ENCODE peak calls at places on chromosomes 4 and X, in ten cellular contexts. One of them, this sample, is unnamed.

GRCh38 chr4:1973661-1974060 is 35.1 kb downstream of the NELFA start:
- DNase-seq in nucleus accumbens: no peak
- DNase-seq in aorta: peak; percentile 51
- DNase-seq in neural progenitor cell: no peak
- DNase-seq in activated gamma-delta T cell treated with Interleukin-2 at 50 U/mL for 16 hours: no peak
- DNase-seq in RWPE1: no peak
- DNase-seq in A172: no peak
- DNase-seq in activated CD8-positive, alpha-beta T cell treated with anti-CD3 and anti-CD28 coated beads, Interleukin-2, amount 10 ng/mL, durations not matched to agents 7 days and 5 days: no peak
- DNase-seq in NCI-H1105: no peak
- DNase-seq in dorsolateral prefrontal cortex: no peak
- DNase-seq in this sample: no peak

GRCh38 chr4:73726000-73726399 is 14.4 kb upstream of the CXCL8 start:
- DNase-seq in nucleus accumbens: no peak
- DNase-seq in activated gamma-delta T cell treated with Interleukin-2 at 50 U/mL for 16 hours: no peak
- DNase-seq in A172: peak; percentile 79
- DNase-seq in dorsolateral prefrontal cortex: no peak
- DNase-seq in RWPE1: peak; percentile 74
- DNase-seq in activated CD8-positive, alpha-beta T cell treated with anti-CD3 and anti-CD28 coated beads, Interleukin-2, amount 10 ng/mL, durations not matched to agents 7 days and 5 days: no peak
- DNase-seq in NCI-H1105: no peak
- DNase-seq in neural progenitor cell: no peak
- DNase-seq in aorta: no peak
- DNase-seq in this sample: peak; percentile 95

GRCh38 chrX:130834149-130834548 is 68.9 kb downstream of the ENOX2 start:
- DNase-seq in aorta: no peak
- DNase-seq in nucleus accumbens: no peak
- DNase-seq in NCI-H1105: no peak
- DNase-seq in A172: no peak
- DNase-seq in dorsolateral prefrontal cortex: no peak
- DNase-seq in neural progenitor cell: peak; percentile 60
- DNase-seq in activated CD8-positive, alpha-beta T cell treated with anti-CD3 and anti-CD28 coated beads, Interleukin-2, amount 10 ng/mL, durations not matched to agents 7 days and 5 days: no peak
- DNase-seq in activated gamma-delta T cell treated with Interleukin-2 at 50 U/mL for 16 hours: no peak
- DNase-seq in RWPE1: no peak
- DNase-seq in this sample: no peak

GRCh38 chr4:68378226-68378625 is 28.3 kb upstream of the YTHDC1 start:
- DNase-seq in dorsolateral prefrontal cortex: no peak
- DNase-seq in A172: no peak
- DNase-seq in neural progenitor cell: no peak
- DNase-seq in NCI-H1105: no peak
- DNase-seq in RWPE1: no peak
- DNase-seq in nucleus accumbens: no peak
- DNase-seq in aorta: no peak
- DNase-seq in activated CD8-positive, alpha-beta T cell treated with anti-CD3 and anti-CD28 coated beads, Interleukin-2, amount 10 ng/mL, durations not matched to agents 7 days and 5 days: no peak
- DNase-seq in activated gamma-delta T cell treated with Interleukin-2 at 50 U/mL for 16 hours: no peak
- DNase-seq in this sample: no peak

GRCh38 chr4:16195209-16195608 is 31.1 kb downstream of the TAPT1 start:
- DNase-seq in A172: no peak
- DNase-seq in activated CD8-positive, alpha-beta T cell treated with anti-CD3 and anti-CD28 coated beads, Interleukin-2, amount 10 ng/mL, durations not matched to agents 7 days and 5 days: no peak
- DNase-seq in RWPE1: no peak
- DNase-seq in dorsolateral prefrontal cortex: no peak
- DNase-seq in activated gamma-delta T cell treated with Interleukin-2 at 50 U/mL for 16 hours: no peak
- DNase-seq in neural progenitor cell: no peak
- DNase-seq in NCI-H1105: no peak
- DNase-seq in aorta: no peak
- DNase-seq in nucleus accumbens: no peak
- DNase-seq in this sample: no peak

GRCh38 chrX:46072776-46073175 is 472.4 kb downstream of the ZNF674 start:
- DNase-seq in NCI-H1105: no peak
- DNase-seq in nucleus accumbens: no peak
- DNase-seq in neural progenitor cell: no peak
- DNase-seq in activated CD8-positive, alpha-beta T cell treated with anti-CD3 and anti-CD28 coated beads, Interleukin-2, amount 10 ng/mL, durations not matched to agents 7 days and 5 days: no peak
- DNase-seq in RWPE1: no peak
- DNase-seq in activated gamma-delta T cell treated with Interleukin-2 at 50 U/mL for 16 hours: no peak
- DNase-seq in A172: no peak
- DNase-seq in aorta: no peak
- DNase-seq in dorsolateral prefrontal cortex: no peak
- DNase-seq in this sample: no peak

GRCh38 chrX:2351321-2351720 is 149.5 kb downstream of the DHRSX start:
- DNase-seq in neural progenitor cell: no peak
- DNase-seq in NCI-H1105: no peak
- DNase-seq in activated gamma-delta T cell treated with Interleukin-2 at 50 U/mL for 16 hours: no peak
- DNase-seq in activated CD8-positive, alpha-beta T cell treated with anti-CD3 and anti-CD28 coated beads, Interleukin-2, amount 10 ng/mL, durations not matched to agents 7 days and 5 days: no peak
- DNase-seq in nucleus accumbens: no peak
- DNase-seq in aorta: no peak
- DNase-seq in A172: peak; percentile 92
- DNase-seq in RWPE1: no peak
- DNase-seq in dorsolateral prefrontal cortex: no peak
- DNase-seq in this sample: peak; percentile 78

GRCh38 chr4:103011378-103012025 is 8.0 kb downstream of the SLC9B1 start:
- DNase-seq in RWPE1: peak; percentile 45
- DNase-seq in dorsolateral prefrontal cortex: no peak
- DNase-seq in nucleus accumbens: no peak
- DNase-seq in activated CD8-positive, alpha-beta T cell treated with anti-CD3 and anti-CD28 coated beads, Interleukin-2, amount 10 ng/mL, durations not matched to agents 7 days and 5 days: no peak
- DNase-seq in aorta: no peak
- DNase-seq in NCI-H1105: no peak
- DNase-seq in activated gamma-delta T cell treated with Interleukin-2 at 50 U/mL for 16 hours: no peak
- DNase-seq in neural progenitor cell: no peak
- DNase-seq in A172: peak; percentile 47
- DNase-seq in this sample: no peak

GRCh38 chr4:56374956-56375355 is 12.3 kb downstream of the AASDH start:
- DNase-seq in aorta: no peak
- DNase-seq in A172: no peak
- DNase-seq in RWPE1: no peak
- DNase-seq in nucleus accumbens: no peak
- DNase-seq in neural progenitor cell: no peak
- DNase-seq in NCI-H1105: no peak
- DNase-seq in activated gamma-delta T cell treated with Interleukin-2 at 50 U/mL for 16 hours: no peak
- DNase-seq in activated CD8-positive, alpha-beta T cell treated with anti-CD3 and anti-CD28 coated beads, Interleukin-2, amount 10 ng/mL, durations not matched to agents 7 days and 5 days: no peak
- DNase-seq in dorsolateral prefrontal cortex: no peak
- DNase-seq in this sample: no peak

GRCh38 chr4:75995727-75996126 is 5.0 kb upstream of the SDAD1 start:
- DNase-seq in dorsolateral prefrontal cortex: no peak
- DNase-seq in aorta: no peak
- DNase-seq in activated gamma-delta T cell treated with Interleukin-2 at 50 U/mL for 16 hours: no peak
- DNase-seq in nucleus accumbens: no peak
- DNase-seq in RWPE1: peak; percentile 41
- DNase-seq in NCI-H1105: peak; percentile 25
- DNase-seq in A172: peak; percentile 31
- DNase-seq in activated CD8-positive, alpha-beta T cell treated with anti-CD3 and anti-CD28 coated beads, Interleukin-2, amount 10 ng/mL, durations not matched to agents 7 days and 5 days: no peak
- DNase-seq in neural progenitor cell: peak; percentile 67
- DNase-seq in this sample: peak; percentile 29

GRCh38 chrX:19375546-19375945 is 31.8 kb downstream of the PDHA1 start:
- DNase-seq in aorta: no peak
- DNase-seq in nucleus accumbens: no peak
- DNase-seq in neural progenitor cell: no peak
- DNase-seq in dorsolateral prefrontal cortex: no peak
- DNase-seq in activated CD8-positive, alpha-beta T cell treated with anti-CD3 and anti-CD28 coated beads, Interleukin-2, amount 10 ng/mL, durations not matched to agents 7 days and 5 days: no peak
- DNase-seq in RWPE1: no peak
- DNase-seq in NCI-H1105: no peak
- DNase-seq in A172: no peak
- DNase-seq in activated gamma-delta T cell treated with Interleukin-2 at 50 U/mL for 16 hours: no peak
- DNase-seq in this sample: no peak

GRCh38 chrX:118350221-118350620 is 4.3 kb downstream of the WDR44 start:
- DNase-seq in activated gamma-delta T cell treated with Interleukin-2 at 50 U/mL for 16 hours: no peak
- DNase-seq in activated CD8-positive, alpha-beta T cell treated with anti-CD3 and anti-CD28 coated beads, Interleukin-2, amount 10 ng/mL, durations not matched to agents 7 days and 5 days: no peak
- DNase-seq in neural progenitor cell: no peak
- DNase-seq in RWPE1: no peak
- DNase-seq in nucleus accumbens: no peak
- DNase-seq in aorta: no peak
- DNase-seq in A172: no peak
- DNase-seq in NCI-H1105: no peak
- DNase-seq in dorsolateral prefrontal cortex: no peak
- DNase-seq in this sample: no peak

GRCh38 chr4:147975325-147975724 is 243.4 kb downstream of the ARHGAP10 start:
- DNase-seq in aorta: no peak
- DNase-seq in neural progenitor cell: no peak
- DNase-seq in activated gamma-delta T cell treated with Interleukin-2 at 50 U/mL for 16 hours: no peak
- DNase-seq in activated CD8-positive, alpha-beta T cell treated with anti-CD3 and anti-CD28 coated beads, Interleukin-2, amount 10 ng/mL, durations not matched to agents 7 days and 5 days: no peak
- DNase-seq in RWPE1: no peak
- DNase-seq in nucleus accumbens: no peak
- DNase-seq in NCI-H1105: no peak
- DNase-seq in dorsolateral prefrontal cortex: no peak
- DNase-seq in A172: no peak
- DNase-seq in this sample: no peak

GRCh38 chrX:29652484-29652883 is 562.9 kb upstream of the MAGEB2 start:
- DNase-seq in NCI-H1105: no peak
- DNase-seq in RWPE1: no peak
- DNase-seq in activated CD8-positive, alpha-beta T cell treated with anti-CD3 and anti-CD28 coated beads, Interleukin-2, amount 10 ng/mL, durations not matched to agents 7 days and 5 days: no peak
- DNase-seq in neural progenitor cell: no peak
- DNase-seq in activated gamma-delta T cell treated with Interleukin-2 at 50 U/mL for 16 hours: no peak
- DNase-seq in aorta: no peak
- DNase-seq in nucleus accumbens: no peak
- DNase-seq in A172: peak; percentile 38
- DNase-seq in dorsolateral prefrontal cortex: no peak
- DNase-seq in this sample: peak; percentile 56

GRCh38 chr4:86400216-86400615 is 40.4 kb upstream of the MAPK10 start:
- DNase-seq in NCI-H1105: no peak
- DNase-seq in A172: no peak
- DNase-seq in activated gamma-delta T cell treated with Interleukin-2 at 50 U/mL for 16 hours: no peak
- DNase-seq in neural progenitor cell: no peak
- DNase-seq in dorsolateral prefrontal cortex: no peak
- DNase-seq in aorta: no peak
- DNase-seq in activated CD8-positive, alpha-beta T cell treated with anti-CD3 and anti-CD28 coated beads, Interleukin-2, amount 10 ng/mL, durations not matched to agents 7 days and 5 days: no peak
- DNase-seq in RWPE1: no peak
- DNase-seq in nucleus accumbens: no peak
- DNase-seq in this sample: no peak

GRCh38 chr4:180571516-180571915 is 1671.7 kb upstream of the TENM3 start:
- DNase-seq in dorsolateral prefrontal cortex: no peak
- DNase-seq in A172: no peak
- DNase-seq in NCI-H1105: no peak
- DNase-seq in activated CD8-positive, alpha-beta T cell treated with anti-CD3 and anti-CD28 coated beads, Interleukin-2, amount 10 ng/mL, durations not matched to agents 7 days and 5 days: no peak
- DNase-seq in nucleus accumbens: no peak
- DNase-seq in neural progenitor cell: no peak
- DNase-seq in aorta: no peak
- DNase-seq in activated gamma-delta T cell treated with Interleukin-2 at 50 U/mL for 16 hours: no peak
- DNase-seq in RWPE1: no peak
- DNase-seq in this sample: no peak

GRCh38 chr4:56245547-56246229 is 141.6 kb downstream of the AASDH start:
- DNase-seq in activated gamma-delta T cell treated with Interleukin-2 at 50 U/mL for 16 hours: no peak
- DNase-seq in nucleus accumbens: no peak
- DNase-seq in neural progenitor cell: no peak
- DNase-seq in dorsolateral prefrontal cortex: no peak
- DNase-seq in NCI-H1105: no peak
- DNase-seq in RWPE1: no peak
- DNase-seq in aorta: no peak
- DNase-seq in activated CD8-positive, alpha-beta T cell treated with anti-CD3 and anti-CD28 coated beads, Interleukin-2, amount 10 ng/mL, durations not matched to agents 7 days and 5 days: no peak
- DNase-seq in A172: no peak
- DNase-seq in this sample: no peak

GRCh38 chr4:3257691-3258482 is 8.9 kb downstream of the MSANTD1 start:
- DNase-seq in RWPE1: peak; percentile 76
- DNase-seq in activated CD8-positive, alpha-beta T cell treated with anti-CD3 and anti-CD28 coated beads, Interleukin-2, amount 10 ng/mL, durations not matched to agents 7 days and 5 days: no peak
- DNase-seq in NCI-H1105: no peak
- DNase-seq in aorta: peak; percentile 60
- DNase-seq in neural progenitor cell: peak; percentile 1
- DNase-seq in activated gamma-delta T cell treated with Interleukin-2 at 50 U/mL for 16 hours: no peak
- DNase-seq in dorsolateral prefrontal cortex: no peak
- DNase-seq in A172: peak; percentile 64
- DNase-seq in nucleus accumbens: no peak
- DNase-seq in this sample: peak; percentile 32

GRCh38 chrX:34956915-34957314 is 14.3 kb downstream of the FAM47B start:
- DNase-seq in A172: peak; percentile 26
- DNase-seq in NCI-H1105: no peak
- DNase-seq in RWPE1: peak; percentile 11
- DNase-seq in activated CD8-positive, alpha-beta T cell treated with anti-CD3 and anti-CD28 coated beads, Interleukin-2, amount 10 ng/mL, durations not matched to agents 7 days and 5 days: no peak
- DNase-seq in aorta: no peak
- DNase-seq in nucleus accumbens: no peak
- DNase-seq in activated gamma-delta T cell treated with Interleukin-2 at 50 U/mL for 16 hours: no peak
- DNase-seq in neural progenitor cell: no peak
- DNase-seq in dorsolateral prefrontal cortex: no peak
- DNase-seq in this sample: peak; percentile 61

GRCh38 chr4:14259926-14260325 is 632.4 kb upstream of the BOD1L1 start:
- DNase-seq in RWPE1: no peak
- DNase-seq in NCI-H1105: no peak
- DNase-seq in neural progenitor cell: no peak
- DNase-seq in activated CD8-positive, alpha-beta T cell treated with anti-CD3 and anti-CD28 coated beads, Interleukin-2, amount 10 ng/mL, durations not matched to agents 7 days and 5 days: no peak
- DNase-seq in aorta: no peak
- DNase-seq in A172: no peak
- DNase-seq in nucleus accumbens: no peak
- DNase-seq in activated gamma-delta T cell treated with Interleukin-2 at 50 U/mL for 16 hours: no peak
- DNase-seq in dorsolateral prefrontal cortex: no peak
- DNase-seq in this sample: no peak

GRCh38 chrX:40945366-40945713 is 139.9 kb upstream of the USP9X start:
- DNase-seq in A172: peak; percentile 74
- DNase-seq in neural progenitor cell: no peak
- DNase-seq in activated CD8-positive, alpha-beta T cell treated with anti-CD3 and anti-CD28 coated beads, Interleukin-2, amount 10 ng/mL, durations not matched to agents 7 days and 5 days: no peak
- DNase-seq in dorsolateral prefrontal cortex: no peak
- DNase-seq in activated gamma-delta T cell treated with Interleukin-2 at 50 U/mL for 16 hours: no peak
- DNase-seq in NCI-H1105: no peak
- DNase-seq in aorta: no peak
- DNase-seq in nucleus accumbens: no peak
- DNase-seq in RWPE1: peak; percentile 57
- DNase-seq in this sample: peak; percentile 55

GRCh38 chrX:101485212-101486064 is at the start of gene ARMCX4:
- DNase-seq in neural progenitor cell: peak; percentile 82
- DNase-seq in activated gamma-delta T cell treated with Interleukin-2 at 50 U/mL for 16 hours: peak; percentile 14
- DNase-seq in activated CD8-positive, alpha-beta T cell treated with anti-CD3 and anti-CD28 coated beads, Interleukin-2, amount 10 ng/mL, durations not matched to agents 7 days and 5 days: peak; percentile 21
- DNase-seq in aorta: peak; percentile 81
- DNase-seq in NCI-H1105: peak; percentile 66
- DNase-seq in dorsolateral prefrontal cortex: peak; percentile 61
- DNase-seq in RWPE1: peak; percentile 2
- DNase-seq in A172: no peak
- DNase-seq in nucleus accumbens: peak; percentile 65
- DNase-seq in this sample: no peak

GRCh38 chr4:26916195-26916594 is 55.6 kb downstream of the STIM2 start:
- DNase-seq in nucleus accumbens: no peak
- DNase-seq in A172: no peak
- DNase-seq in activated CD8-positive, alpha-beta T cell treated with anti-CD3 and anti-CD28 coated beads, Interleukin-2, amount 10 ng/mL, durations not matched to agents 7 days and 5 days: no peak
- DNase-seq in neural progenitor cell: no peak
- DNase-seq in RWPE1: no peak
- DNase-seq in NCI-H1105: no peak
- DNase-seq in dorsolateral prefrontal cortex: no peak
- DNase-seq in aorta: no peak
- DNase-seq in activated gamma-delta T cell treated with Interleukin-2 at 50 U/mL for 16 hours: no peak
- DNase-seq in this sample: no peak

GRCh38 chrX:11185861-11186260 is 74.7 kb downstream of the HCCS start:
- DNase-seq in A172: no peak
- DNase-seq in activated gamma-delta T cell treated with Interleukin-2 at 50 U/mL for 16 hours: no peak
- DNase-seq in RWPE1: no peak
- DNase-seq in dorsolateral prefrontal cortex: no peak
- DNase-seq in NCI-H1105: no peak
- DNase-seq in neural progenitor cell: no peak
- DNase-seq in nucleus accumbens: no peak
- DNase-seq in activated CD8-positive, alpha-beta T cell treated with anti-CD3 and anti-CD28 coated beads, Interleukin-2, amount 10 ng/mL, durations not matched to agents 7 days and 5 days: no peak
- DNase-seq in aorta: no peak
- DNase-seq in this sample: no peak

GRCh38 chr4:169640261-169640880 is 20.0 kb downstream of the CLCN3 start:
- DNase-seq in RWPE1: no peak
- DNase-seq in NCI-H1105: no peak
- DNase-seq in aorta: no peak
- DNase-seq in neural progenitor cell: no peak
- DNase-seq in activated CD8-positive, alpha-beta T cell treated with anti-CD3 and anti-CD28 coated beads, Interleukin-2, amount 10 ng/mL, durations not matched to agents 7 days and 5 days: no peak
- DNase-seq in activated gamma-delta T cell treated with Interleukin-2 at 50 U/mL for 16 hours: no peak
- DNase-seq in A172: no peak
- DNase-seq in dorsolateral prefrontal cortex: no peak
- DNase-seq in nucleus accumbens: no peak
- DNase-seq in this sample: no peak

GRCh38 chr4:148901075-148901705 is 459.0 kb upstream of the NR3C2 start:
- DNase-seq in A172: no peak
- DNase-seq in aorta: no peak
- DNase-seq in RWPE1: no peak
- DNase-seq in dorsolateral prefrontal cortex: no peak
- DNase-seq in nucleus accumbens: no peak
- DNase-seq in NCI-H1105: no peak
- DNase-seq in neural progenitor cell: no peak
- DNase-seq in activated gamma-delta T cell treated with Interleukin-2 at 50 U/mL for 16 hours: no peak
- DNase-seq in activated CD8-positive, alpha-beta T cell treated with anti-CD3 and anti-CD28 coated beads, Interleukin-2, amount 10 ng/mL, durations not matched to agents 7 days and 5 days: no peak
- DNase-seq in this sample: no peak

GRCh38 chr4:124018383-124019317 is 622.1 kb downstream of the SPRY1 start:
- DNase-seq in dorsolateral prefrontal cortex: no peak
- DNase-seq in A172: peak; percentile 77
- DNase-seq in neural progenitor cell: no peak
- DNase-seq in nucleus accumbens: no peak
- DNase-seq in NCI-H1105: no peak
- DNase-seq in RWPE1: no peak
- DNase-seq in activated CD8-positive, alpha-beta T cell treated with anti-CD3 and anti-CD28 coated beads, Interleukin-2, amount 10 ng/mL, durations not matched to agents 7 days and 5 days: peak; percentile 20
- DNase-seq in activated gamma-delta T cell treated with Interleukin-2 at 50 U/mL for 16 hours: no peak
- DNase-seq in aorta: no peak
- DNase-seq in this sample: no peak

GRCh38 chrX:129478516-129478915 is 44.8 kb downstream of the SMARCA1 start:
- DNase-seq in aorta: no peak
- DNase-seq in RWPE1: no peak
- DNase-seq in A172: no peak
- DNase-seq in nucleus accumbens: no peak
- DNase-seq in activated CD8-positive, alpha-beta T cell treated with anti-CD3 and anti-CD28 coated beads, Interleukin-2, amount 10 ng/mL, durations not matched to agents 7 days and 5 days: no peak
- DNase-seq in dorsolateral prefrontal cortex: no peak
- DNase-seq in activated gamma-delta T cell treated with Interleukin-2 at 50 U/mL for 16 hours: no peak
- DNase-seq in NCI-H1105: no peak
- DNase-seq in neural progenitor cell: no peak
- DNase-seq in this sample: no peak

This sample was measured in RCC 7860.